ENCODE peak calls at places on chromosomes 5 and 9, in four cellular contexts. G, Z, K and W are unnamed samples.

GRCh38 chr5:15441433-15442182 is 58.4 kb upstream of the FBXL7 start:
- DNase-seq in G (no peak), Z (no peak), K (no peak), W (no peak)

GRCh38 chr9:104927216-104927911 is 591 bp downstream of the ABCA1 start:
- DNase-seq in G (peak), Z (no peak), K (peak), W (peak)

GRCh38 chr5:74546796-74547195 is 93.7 kb downstream of the ENC1 start:
- DNase-seq in G (peak), Z (no peak), K (no peak), W (no peak)

GRCh38 chr9:6907772-6908381 is 150.1 kb downstream of the KDM4C start:
- DNase-seq in G (peak), Z (no peak), K (peak), W (peak)

GRCh38 chr5:30112842-30113241 is 1080.6 kb upstream of the CDH6 start:
- DNase-seq in G (no peak), Z (no peak), K (peak), W (no peak)

GRCh38 chr5:132098151-132098594 is 24.6 kb downstream of the CSF2 start:
- DNase-seq in G (peak), Z (no peak), K (no peak), W (peak)

GRCh38 chr9:134314950-134315715 is 11.1 kb upstream of the RXRA start:
- DNase-seq in G (no peak), Z (no peak), K (no peak), W (no peak)

GRCh38 chr5:116872486-116872885 is 297.9 kb upstream of the SEMA6A start:
- DNase-seq in G (no peak), Z (no peak), K (no peak), W (no peak)

GRCh38 chr5:142926549-142926948 is 156.4 kb downstream of the ARHGAP26 start:
- DNase-seq in G (no peak), Z (no peak), K (no peak), W (no peak)

GRCh38 chr5:142929602-142930001 is 159.4 kb downstream of the ARHGAP26 start:
- DNase-seq in G (no peak), Z (peak), K (no peak), W (peak)

GRCh38 chr5:142922223-142922952 is 152.2 kb downstream of the ARHGAP26 start:
- DNase-seq in G (peak), Z (no peak), K (peak), W (no peak)

GRCh38 chr5:142924135-142924883 is 154.1 kb downstream of the ARHGAP26 start:
- DNase-seq in G (peak), Z (no peak), K (no peak), W (no peak)

GRCh38 chr5:142925795-142926194 is 155.6 kb downstream of the ARHGAP26 start:
- DNase-seq in G (peak), Z (peak), K (no peak), W (peak)
- H3K27ac ChIP-seq in G (no peak), Z (peak), K (no peak), W (no peak)

GRCh38 chr9:13205824-13206223 is 73.7 kb downstream of the MPDZ start:
- DNase-seq in G (no peak), Z (no peak), K (peak), W (no peak)
- TF ChIP-seq CTCF in G (no peak), Z (no peak), K (no peak), W (no peak)

GRCh38 chr5:136981936-136982335 is 517.2 kb downstream of the SPOCK1 start:
- DNase-seq in G (no peak), Z (no peak), K (no peak), W (no peak)

GRCh38 chr5:136984772-136985455 is 514.2 kb downstream of the SPOCK1 start:
- DNase-seq in G (no peak), Z (no peak), K (no peak), W (no peak)

GRCh38 chr5:136985785-136986475 is 513.2 kb downstream of the SPOCK1 start:
- DNase-seq in G (no peak), Z (no peak), K (peak), W (no peak)
- H3K27ac ChIP-seq in G (no peak), Z (peak), K (peak), W (no peak)

GRCh38 chr5:61357745-61358144 is 25.7 kb downstream of the ZSWIM6 start:
- DNase-seq in G (no peak), Z (no peak), K (no peak), W (no peak)

GRCh38 chr5:61363715-61364114 is 31.7 kb downstream of the ZSWIM6 start:
- DNase-seq in G (no peak), Z (no peak), K (no peak), W (no peak)

GRCh38 chr5:61366841-61367240 is 34.8 kb downstream of the ZSWIM6 start:
- DNase-seq in G (no peak), Z (no peak), K (no peak), W (no peak)

DNA sequence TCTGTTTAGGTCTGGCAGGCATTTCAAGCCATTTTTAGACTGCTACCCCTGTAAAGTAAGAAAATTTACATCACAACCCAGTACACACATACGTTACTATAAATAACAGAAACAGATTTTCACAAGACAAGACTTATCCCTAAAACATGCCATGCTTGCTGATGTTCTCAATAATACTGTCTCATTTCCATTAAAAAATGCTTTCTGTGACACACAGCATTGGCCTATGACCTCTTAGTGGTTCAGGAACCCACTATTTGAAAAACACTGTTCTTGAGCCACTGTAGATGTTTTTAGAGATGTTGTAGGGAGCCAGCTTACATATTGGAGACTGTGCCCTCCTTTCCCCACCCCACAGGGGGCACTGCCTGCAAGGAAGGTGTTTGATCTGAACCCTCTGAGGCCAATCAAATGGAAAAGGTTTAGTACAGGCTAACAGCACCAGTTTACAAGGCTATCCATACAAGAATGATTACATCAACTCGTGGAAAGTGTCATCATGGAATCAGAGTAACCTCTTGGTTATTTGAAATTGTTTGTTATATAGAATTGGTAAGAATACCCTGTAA is 30.8 kb downstream of the ZSWIM6 start:
- DNase-seq in G (peak), Z (no peak), K (no peak), W (no peak)
- TF ChIP-seq CTCF in G (peak), Z (no peak), K (no peak), W (peak)